ENCODE peak calls at places on chromosomes 1 and 21, in five cellular contexts. X is WERI-Rb-1, J is NCI-H1417, T is substantia nigra, C is NCI-H2227 treated with DMSO at 0.1 percent for 48 hours. L is an unnamed sample.

GRCh38 chr1:158055854-158056253 is 62.4 kb downstream of the KIRREL1 start:
- DNase-seq in C (no peak), J (no peak), T (no peak), X (no peak), L (no peak)

GRCh38 chr1:201486158-201486557 is 17.2 kb upstream of the PHLDA3 start:
- DNase-seq in C (no peak), J (no peak), X (no peak), T (no peak), L (no peak)

GRCh38 chr1:246893205-246893939 is 38.4 kb downstream of the AHCTF1 start:
- DNase-seq in C (no peak), T (no peak), J (no peak), X (no peak), L (no peak)

GRCh38 chr1:29260531-29260930 is 24.2 kb downstream of the PTPRU start:
- DNase-seq in J (no peak), T (no peak), C (no peak), X (no peak), L (no peak)

GRCh38 chr1:1631793-1632420 is at the start of gene MMP23B:
- DNase-seq in T (no peak), X (no peak), J (peak), C (no peak), L (no peak)

GRCh38 chr1:107934573-107934972 is 30.4 kb downstream of the VAV3 start:
- DNase-seq in J (no peak), C (no peak), T (no peak), X (no peak), L (no peak)

GRCh38 chr1:9715536-9716226 is 64.2 kb downstream of the PIK3CD start:
- DNase-seq in J (no peak), X (no peak), C (no peak), T (no peak), L (no peak)

GRCh38 chr1:209427811-209428210 is 155.7 kb upstream of the CAMK1G start:
- DNase-seq in X (no peak), J (no peak), C (no peak), T (no peak), L (no peak)

GRCh38 chr1:16189003-16189402 is 23.4 kb downstream of the ARHGEF19 start:
- DNase-seq in C (no peak), X (no peak), T (no peak), J (no peak), L (no peak)

GRCh38 chr1:227343727-227344551 is 25.6 kb upstream of the CDC42BPA start:
- DNase-seq in C (no peak), X (no peak), T (no peak), J (no peak), L (no peak)

GRCh38 chr1:996851-997727 is 2.8 kb downstream of the HES4 start:
- DNase-seq in J (no peak), X (peak), T (no peak), C (no peak), L (no peak)

GRCh38 chr1:64484651-64485050 is 14.7 kb downstream of the CACHD1 start:
- DNase-seq in J (no peak), T (no peak), X (no peak), C (no peak), L (no peak)

GRCh38 chr1:201009967-201010645 is 13.4 kb downstream of the KIF21B start:
- DNase-seq in C (peak), X (no peak), J (peak), T (peak), L (peak)

GRCh38 chr1:204574856-204575145 is 58.6 kb downstream of the MDM4 start:
- DNase-seq in X (peak), J (no peak), T (no peak), C (no peak), L (no peak)

GRCh38 chr1:160340866-160341265 is 2.2 kb downstream of the COPA start:
- DNase-seq in J (no peak), X (no peak), C (no peak), T (no peak), L (no peak)

GRCh38 chr1:93000291-93000690 is 39.0 kb upstream of the DIPK1A start:
- DNase-seq in X (peak), T (no peak), C (no peak), J (no peak), L (no peak)

GRCh38 chr1:75233302-75233929 is 99.2 kb downstream of the LHX8 start:
- DNase-seq in T (no peak), C (peak), J (peak), X (no peak), L (no peak)

GRCh38 chr1:151459331-151460046 is at the start of gene POGZ:
- DNase-seq in J (peak), C (peak), T (peak), X (peak), L (peak)

GRCh38 chr1:8510041-8510823 is 192.3 kb downstream of the SLC45A1 start:
- DNase-seq in C (peak), J (no peak), T (no peak), X (no peak), L (peak)

GRCh38 chr1:179599623-179600249 is 8.1 kb downstream of the TDRD5 start:
- DNase-seq in C (no peak), X (peak), J (peak), T (no peak), L (no peak)

GRCh38 chr1:8448906-8449661 is 131.2 kb downstream of the SLC45A1 start:
- DNase-seq in C (no peak), X (no peak), J (no peak), T (no peak), L (no peak)

GRCh38 chr1:168504064-168504837 is 39.5 kb downstream of the XCL2 start:
- DNase-seq in T (no peak), C (no peak), X (no peak), J (no peak), L (no peak)

GRCh38 chr1:150612014-150612345 is 17.4 kb downstream of the ENSA start:
- DNase-seq in J (no peak), C (no peak), X (no peak), T (no peak), L (no peak)

GRCh38 chr21:45556645-45557601 is 14.7 kb upstream of the SLC19A1 start:
- DNase-seq in X (peak), C (no peak), T (no peak), J (no peak), L (no peak)

GRCh38 chr1:205224736-205225135 is 3.0 kb upstream of the TMCC2 start:
- DNase-seq in C (peak), T (no peak), J (no peak), X (no peak), L (no peak)

GRCh38 chr1:29240986-29241385 is 4.7 kb downstream of the PTPRU start:
- DNase-seq in J (no peak), T (no peak), C (no peak), X (peak), L (no peak)

GRCh38 chr21:35909456-35910178 is 150.7 kb downstream of the SETD4 start:
- DNase-seq in T (no peak), J (no peak), X (no peak), C (no peak), L (no peak)

GRCh38 chr1:110450928-110451327 is at the start of gene PROK1:
- DNase-seq in T (no peak), X (no peak), C (no peak), J (no peak), L (peak)

GRCh38 chr1:40301066-40301465 is 16.0 kb downstream of the COL9A2 start:
- DNase-seq in C (no peak), X (no peak), T (no peak), J (no peak), L (no peak)

GRCh38 chr1:207032528-207033017 is at the start of gene C1orf116:
- DNase-seq in X (no peak), J (peak), T (no peak), C (no peak), L (no peak)

GRCh38 chr1:223887724-223888428 is 42.1 kb upstream of the TP53BP2 start:
- DNase-seq in X (peak), C (peak), J (no peak), T (no peak), L (no peak)

L was measured in posterior cingulate gyrus.